ENCODE peak calls at places on chromosomes 1 and 21, in seven cellular contexts. A is prostate gland, S is upper lobe of right lung, I is IMR-90, O is BE2C, H is psoas muscle, M is GM12878. N is an unnamed sample.

GRCh38 chr1:37746806-37747205 is 18.1 kb downstream of the EPHA10 start:
- DNase-seq in M (no peak), I (no peak), A (no peak), S (no peak), H (no peak), O (no peak), N (no peak)

GRCh38 chr1:88983791-88984552 is 8.5 kb downstream of the KYAT3 start:
- DNase-seq in I (peak; percentile 69), S (no peak), O (no peak), H (no peak), M (no peak), A (no peak), N (peak; percentile 31)

GRCh38 chr1:199079994-199080393 is 441.2 kb downstream of the PTPRC start:
- DNase-seq in H (no peak), O (no peak), M (no peak), S (no peak), I (no peak), A (no peak), N (no peak)

GRCh38 chr1:86756062-86756406 is 51.7 kb downstream of the SH3GLB1 start:
- DNase-seq in I (no peak), S (no peak), H (no peak), O (no peak), M (no peak), A (no peak), N (no peak)

GRCh38 chr1:214187152-214187900 is 93.6 kb upstream of the SMYD2 start:
- DNase-seq in S (no peak), H (peak; percentile 48), O (peak; percentile 61), A (no peak), I (no peak), M (no peak), N (no peak)

GRCh38 chr1:55716610-55717009 is 501.4 kb upstream of the USP24 start:
- DNase-seq in S (no peak), I (peak; percentile 78), O (no peak), A (no peak), M (no peak), H (no peak), N (no peak)

GRCh38 chr1:8330271-8331125 is 12.6 kb downstream of the SLC45A1 start:
- DNase-seq in O (no peak), M (no peak), H (no peak), S (no peak), A (no peak), I (no peak), N (no peak)

GRCh38 chr1:37319284-37319683 is 155.1 kb upstream of the ZC3H12A start:
- DNase-seq in O (no peak), I (no peak), A (no peak), H (no peak), S (no peak), M (no peak), N (no peak)

GRCh38 chr1:189658381-189658780 is 819.3 kb downstream of the BRINP3 start:
- DNase-seq in A (no peak), M (no peak), O (peak; percentile 46), I (no peak), H (no peak), S (no peak), N (no peak)

GRCh38 chr1:30816211-30817082 is 58.9 kb upstream of the LAPTM5 start:
- DNase-seq in M (no peak), S (no peak), I (peak; percentile 92), O (peak; percentile 69), A (peak; percentile 17), H (no peak), N (no peak)

GRCh38 chr1:83857108-83857507 is 141.8 kb downstream of the TTLL7 start:
- DNase-seq in S (no peak), H (no peak), M (no peak), A (no peak), O (no peak), I (peak; percentile 28), N (no peak)

GRCh38 chr1:83857705-83858104 is 141.2 kb downstream of the TTLL7 start:
- DNase-seq in M (no peak), H (no peak), S (no peak), O (no peak), A (no peak), I (no peak), N (no peak)

GRCh38 chr1:83856381-83856780 is 142.6 kb downstream of the TTLL7 start:
- DNase-seq in A (no peak), S (no peak), O (no peak), H (no peak), M (no peak), I (no peak), N (no peak)

GRCh38 chr1:83860506-83861221 is 138.3 kb downstream of the TTLL7 start:
- DNase-seq in M (no peak), S (peak; percentile 93), H (peak; percentile 77), O (no peak), A (peak; percentile 87), I (no peak), N (peak; percentile 38)
- TF ChIP-seq CTCF in M (peak; percentile 73), S (peak; percentile 72), H (peak; percentile 39), O (no peak), A (peak; percentile 78), I (peak; percentile 23), N (no peak)

GRCh38 chr1:206449566-206449965 is 20.7 kb upstream of the IKBKE start:
- DNase-seq in M (no peak), I (peak; percentile 64), A (no peak), S (no peak), O (no peak), H (no peak), N (no peak)

GRCh38 chr1:206450271-206450670 is 20.0 kb upstream of the IKBKE start:
- DNase-seq in O (no peak), S (no peak), A (no peak), M (no peak), H (no peak), I (no peak), N (no peak)

GRCh38 chr1:206453111-206453510 is 17.2 kb upstream of the IKBKE start:
- DNase-seq in O (no peak), S (no peak), H (no peak), A (no peak), M (no peak), I (no peak), N (no peak)

GRCh38 chr1:206448471-206448870 is 21.8 kb upstream of the IKBKE start:
- DNase-seq in A (no peak), M (no peak), H (no peak), I (no peak), O (no peak), S (no peak), N (no peak)

DNA sequence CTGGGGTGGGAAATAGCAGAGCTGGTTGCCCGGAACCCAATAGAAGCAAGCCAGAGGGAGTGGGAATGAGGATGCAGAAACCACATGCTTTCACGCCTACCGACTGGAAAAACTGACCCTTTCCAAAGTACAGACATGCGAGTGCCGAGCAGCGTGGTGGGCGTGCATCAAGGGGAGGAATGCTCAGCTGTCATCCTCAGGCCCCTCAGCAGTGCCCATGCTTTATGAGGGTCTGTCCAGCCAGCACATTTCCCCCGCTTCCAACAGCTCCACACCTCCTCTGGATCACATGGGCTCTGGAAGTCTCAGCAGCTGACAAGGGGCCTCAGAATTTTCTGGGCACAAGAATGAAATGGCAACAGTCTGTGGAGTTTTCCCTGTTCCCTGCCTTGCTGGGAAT is 19.1 kb upstream of the IKBKE start:
- DNase-seq in I (no peak), M (no peak), S (no peak), H (no peak), A (no peak), O (no peak), N (no peak)
- H3K36me3 ChIP-seq in I (peaks cover 61% of the 10 kb centered on the region), M (peaks cover 2% of the 10 kb centered on the region), S (peaks cover 74% of the 10 kb centered on the region), H (no peaks in the 10 kb centered on the region), A (no peaks in the 10 kb centered on the region), O (no peaks in the 10 kb centered on the region), N (no peaks in the 10 kb centered on the region)

GRCh38 chr21:30707409-30707808 is 11.2 kb downstream of the KRTAP21-3 start:
- DNase-seq in S (no peak), H (no peak), I (no peak), M (no peak), A (no peak), O (no peak), N (no peak)
- H3K9me3 ChIP-seq in S (no peaks in the 10 kb centered on the region), H (peaks cover 4% of the 10 kb centered on the region), I (peaks cover 3% of the 10 kb centered on the region), M (no peaks in the 10 kb centered on the region), A (no peaks in the 10 kb centered on the region), O (no peaks in the 10 kb centered on the region), N (no peaks in the 10 kb centered on the region)

GRCh38 chr1:164953095-164953494 is 394.1 kb downstream of the PBX1 start:
- DNase-seq in H (no peak), A (no peak), O (no peak), M (no peak), S (no peak), I (no peak), N (no peak)
- TF ChIP-seq CTCF in H (peak; percentile 7), A (no peak), O (no peak), M (no peak), S (no peak), I (peak; percentile 1), N (no peak)

GRCh38 chr1:201782353-201782752 is 46.6 kb upstream of the IPO9 start:
- DNase-seq in A (no peak), H (no peak), M (no peak), I (no peak), S (no peak), O (no peak), N (no peak)

GRCh38 chr1:201781447-201781846 is 47.5 kb upstream of the IPO9 start:
- DNase-seq in I (peak; percentile 74), O (no peak), H (no peak), A (no peak), M (no peak), S (no peak), N (no peak)

GRCh38 chr1:201783572-201783971 is 45.4 kb upstream of the IPO9 start:
- DNase-seq in M (no peak), O (no peak), S (no peak), H (no peak), I (no peak), A (no peak), N (no peak)

GRCh38 chr1:201785291-201785690 is 43.7 kb upstream of the IPO9 start:
- DNase-seq in H (no peak), S (no peak), I (no peak), M (no peak), O (no peak), A (no peak), N (no peak)

DNA sequence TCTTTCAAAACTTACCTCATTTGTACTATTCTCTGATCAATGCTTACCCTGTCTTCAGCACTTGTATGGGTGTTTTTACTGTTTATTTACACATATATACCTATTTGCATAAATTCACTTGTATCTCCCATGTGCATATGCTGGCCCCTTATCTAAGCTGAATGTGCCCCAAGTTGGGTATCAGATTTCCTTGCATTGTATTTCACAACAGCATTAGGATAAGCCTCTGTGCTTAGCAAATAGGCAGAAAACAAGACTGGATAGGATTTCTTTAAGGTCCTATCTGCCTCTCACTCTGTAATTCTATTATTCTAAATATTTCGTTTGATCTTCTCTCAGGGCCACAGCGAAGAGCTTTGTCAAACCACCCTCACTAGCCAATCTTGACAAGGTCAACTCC is 45.9 kb upstream of the IPO9 start:
- DNase-seq in O (no peak), M (no peak), H (no peak), A (no peak), S (no peak), I (peak; percentile 46), N (no peak)
- H3K36me3 ChIP-seq in O (peaks cover 19% of the 10 kb centered on the region), M (no peaks in the 10 kb centered on the region), H (no peaks in the 10 kb centered on the region), A (no peaks in the 10 kb centered on the region), S (peaks cover 56% of the 10 kb centered on the region), I (peaks cover 56% of the 10 kb centered on the region), N (no peaks in the 10 kb centered on the region)

DNA sequence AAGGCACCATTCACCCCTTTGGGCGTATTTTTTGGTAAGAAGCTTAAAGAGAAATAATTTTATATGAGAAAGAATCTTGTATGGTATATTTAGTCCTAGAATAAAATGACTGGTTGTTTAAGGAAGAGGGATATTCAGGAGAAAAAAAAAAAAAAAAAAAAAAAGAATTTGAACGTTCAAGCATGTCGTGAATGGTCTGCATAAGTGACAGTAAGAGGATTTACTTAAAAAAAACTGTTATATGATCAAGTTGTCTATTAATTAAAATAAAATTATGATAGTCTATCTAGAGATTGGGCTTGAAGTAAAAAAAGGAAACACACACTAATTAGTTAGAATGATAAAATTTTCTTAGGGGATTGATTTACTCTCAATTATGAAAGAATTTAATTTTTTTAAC is 11.7 kb upstream of the OR14I1 start:
- DNase-seq in A (no peak), O (no peak), M (no peak), I (no peak), H (no peak), S (no peak), N (no peak)
- H3K9me3 ChIP-seq in A (no peaks in the 10 kb centered on the region), O (no peaks in the 10 kb centered on the region), M (peaks cover 9% of the 10 kb centered on the region), I (peaks cover 2% of the 10 kb centered on the region), H (peaks cover 4% of the 10 kb centered on the region), S (no peaks in the 10 kb centered on the region), N (peaks cover 18% of the 10 kb centered on the region)